ENCODE peak calls at places on chromosomes 16 and 17, in eight cellular contexts. One of them, this sample, is unnamed.

GRCh38 chr16:50323335-50324011 is 45.3 kb downstream of the BRD7 start:
- DNase-seq in BE2C: peak; percentile 59
- DNase-seq in A549: no peak
- DNase-seq in kidney: no peak
- DNase-seq in transverse colon: no peak
- DNase-seq in GM23338: no peak
- DNase-seq in lung: no peak
- DNase-seq in cardiac muscle cell: peak; percentile 50
- DNase-seq in this sample: no peak

GRCh38 chr17:48047113-48047740 is 932 bp upstream of the NFE2L1 start:
- DNase-seq in BE2C: no peak
- DNase-seq in A549: no peak
- DNase-seq in kidney: no peak
- DNase-seq in transverse colon: no peak
- DNase-seq in GM23338: peak; percentile 16
- DNase-seq in lung: no peak
- DNase-seq in cardiac muscle cell: no peak
- DNase-seq in this sample: no peak

GRCh38 chr17:73528679-73529078 is 115.6 kb downstream of the SDK2 start:
- DNase-seq in BE2C: no peak
- DNase-seq in A549: no peak
- DNase-seq in kidney: no peak
- DNase-seq in transverse colon: no peak
- DNase-seq in GM23338: no peak
- DNase-seq in lung: no peak
- DNase-seq in cardiac muscle cell: no peak
- DNase-seq in this sample: no peak

GRCh38 chr17:21493993-21494392 is 117.8 kb downstream of the KCNJ12 start:
- DNase-seq in BE2C: no peak
- DNase-seq in A549: no peak
- DNase-seq in kidney: no peak
- DNase-seq in transverse colon: no peak
- DNase-seq in GM23338: no peak
- DNase-seq in lung: no peak
- DNase-seq in cardiac muscle cell: no peak
- DNase-seq in this sample: no peak

GRCh38 chr17:44556114-44556853 is 1.0 kb upstream of the FZD2 start:
- DNase-seq in BE2C: no peak
- DNase-seq in A549: peak; percentile 84
- DNase-seq in kidney: no peak
- DNase-seq in transverse colon: peak; percentile 47
- DNase-seq in GM23338: peak; percentile 98
- DNase-seq in lung: no peak
- DNase-seq in cardiac muscle cell: peak; percentile 71
- DNase-seq in this sample: peak; percentile 47

GRCh38 chr16:75420987-75421819 is 12.1 kb downstream of the CFDP1 start:
- DNase-seq in BE2C: peak; percentile 97
- DNase-seq in A549: no peak
- DNase-seq in kidney: peak; percentile 92
- DNase-seq in transverse colon: peak; percentile 82
- DNase-seq in GM23338: peak; percentile 91
- DNase-seq in lung: peak; percentile 67
- DNase-seq in cardiac muscle cell: peak; percentile 85
- DNase-seq in this sample: peak; percentile 64

GRCh38 chr17:16981928-16982327 is 10.0 kb upstream of the TNFRSF13B start:
- DNase-seq in BE2C: no peak
- DNase-seq in A549: no peak
- DNase-seq in kidney: no peak
- DNase-seq in transverse colon: no peak
- DNase-seq in GM23338: no peak
- DNase-seq in lung: no peak
- DNase-seq in cardiac muscle cell: no peak
- DNase-seq in this sample: no peak

GRCh38 chr16:17470871-17471744 is at the start of gene XYLT1:
- DNase-seq in BE2C: peak; percentile 42
- DNase-seq in A549: peak; percentile 25
- DNase-seq in kidney: peak; percentile 76
- DNase-seq in transverse colon: peak; percentile 73
- DNase-seq in GM23338: peak; percentile 82
- DNase-seq in lung: peak; percentile 59
- DNase-seq in cardiac muscle cell: peak; percentile 76
- DNase-seq in this sample: peak; percentile 63

GRCh38 chr17:65902831-65903549 is 288.9 kb downstream of the CEP112 start:
- DNase-seq in BE2C: no peak
- DNase-seq in A549: no peak
- DNase-seq in kidney: no peak
- DNase-seq in transverse colon: no peak
- DNase-seq in GM23338: peak; percentile 32
- DNase-seq in lung: no peak
- DNase-seq in cardiac muscle cell: no peak
- DNase-seq in this sample: no peak

GRCh38 chr16:77833906-77834599 is 45.7 kb downstream of the VAT1L start:
- DNase-seq in BE2C: no peak
- DNase-seq in A549: no peak
- DNase-seq in kidney: no peak
- DNase-seq in transverse colon: no peak
- DNase-seq in GM23338: peak; percentile 75
- DNase-seq in lung: no peak
- DNase-seq in cardiac muscle cell: peak; percentile 91
- DNase-seq in this sample: no peak
- H3K4me1 ChIP-seq in BE2C: no peaks in the 10 kb centered on the region
- H3K4me1 ChIP-seq in A549: no peaks in the 10 kb centered on the region
- H3K4me1 ChIP-seq in kidney: no peaks in the 10 kb centered on the region
- H3K4me1 ChIP-seq in transverse colon: no peaks in the 10 kb centered on the region
- H3K4me1 ChIP-seq in GM23338: peaks cover 22% of the 10 kb centered on the region
- H3K4me1 ChIP-seq in lung: no peaks in the 10 kb centered on the region
- H3K4me1 ChIP-seq in cardiac muscle cell: no peaks in the 10 kb centered on the region
- H3K4me1 ChIP-seq in this sample: no peaks in the 10 kb centered on the region

GRCh38 chr17:64130559-64131001 is 636 bp upstream of the ERN1 start:
- DNase-seq in BE2C: no peak
- DNase-seq in A549: no peak
- DNase-seq in kidney: peak; percentile 80
- DNase-seq in transverse colon: peak; percentile 51
- DNase-seq in GM23338: no peak
- DNase-seq in lung: peak; percentile 57
- DNase-seq in cardiac muscle cell: peak; percentile 81
- DNase-seq in this sample: no peak
- H3K4me3 ChIP-seq in BE2C: peak overlapping the region; percentile 36
- H3K4me3 ChIP-seq in A549: peak overlapping the region; percentile 80
- H3K4me3 ChIP-seq in kidney: peak overlapping the region; percentile 64
- H3K4me3 ChIP-seq in transverse colon: peak overlapping the region; percentile 91
- H3K4me3 ChIP-seq in GM23338: peak overlapping the region; percentile 84
- H3K4me3 ChIP-seq in lung: peak overlapping the region; percentile 33
- H3K4me3 ChIP-seq in cardiac muscle cell: peak overlapping the region; percentile 10
- H3K4me3 ChIP-seq in this sample: no peak overlapping the region

GRCh38 chr17:76428511-76428910 is 24.4 kb downstream of the UBE2O start:
- DNase-seq in BE2C: no peak
- DNase-seq in A549: no peak
- DNase-seq in kidney: no peak
- DNase-seq in transverse colon: no peak
- DNase-seq in GM23338: no peak
- DNase-seq in lung: no peak
- DNase-seq in cardiac muscle cell: peak; percentile 38
- DNase-seq in this sample: no peak
- H3K4me1 ChIP-seq in BE2C: no peaks in the 10 kb centered on the region
- H3K4me1 ChIP-seq in A549: peaks cover 12% of the 10 kb centered on the region
- H3K4me1 ChIP-seq in kidney: peaks cover 8% of the 10 kb centered on the region
- H3K4me1 ChIP-seq in transverse colon: peaks cover 9% of the 10 kb centered on the region
- H3K4me1 ChIP-seq in GM23338: peaks cover 53% of the 10 kb centered on the region
- H3K4me1 ChIP-seq in lung: peaks cover 34% of the 10 kb centered on the region
- H3K4me1 ChIP-seq in cardiac muscle cell: peaks cover 6% of the 10 kb centered on the region
- H3K4me1 ChIP-seq in this sample: peaks cover 19% of the 10 kb centered on the region

GRCh38 chr17:20066253-20066652 is 57.1 kb downstream of the SPECC1 start:
- DNase-seq in BE2C: no peak
- DNase-seq in A549: peak; percentile 61
- DNase-seq in kidney: no peak
- DNase-seq in transverse colon: no peak
- DNase-seq in GM23338: no peak
- DNase-seq in lung: no peak
- DNase-seq in cardiac muscle cell: peak; percentile 90
- DNase-seq in this sample: peak; percentile 93

GRCh38 chr17:20059728-20060188 is 50.6 kb downstream of the SPECC1 start:
- DNase-seq in BE2C: no peak
- DNase-seq in A549: peak; percentile 52
- DNase-seq in kidney: no peak
- DNase-seq in transverse colon: no peak
- DNase-seq in GM23338: no peak
- DNase-seq in lung: no peak
- DNase-seq in cardiac muscle cell: peak; percentile 11
- DNase-seq in this sample: peak; percentile 20

GRCh38 chr17:20068445-20068844 is 59.3 kb downstream of the SPECC1 start:
- DNase-seq in BE2C: no peak
- DNase-seq in A549: no peak
- DNase-seq in kidney: no peak
- DNase-seq in transverse colon: no peak
- DNase-seq in GM23338: no peak
- DNase-seq in lung: no peak
- DNase-seq in cardiac muscle cell: no peak
- DNase-seq in this sample: no peak

GRCh38 chr17:20063665-20064648 is 54.8 kb downstream of the SPECC1 start:
- DNase-seq in BE2C: no peak
- DNase-seq in A549: peak; percentile 86
- DNase-seq in kidney: peak; percentile 90
- DNase-seq in transverse colon: peak; percentile 54
- DNase-seq in GM23338: peak; percentile 27
- DNase-seq in lung: peak; percentile 74
- DNase-seq in cardiac muscle cell: peak; percentile 95
- DNase-seq in this sample: peak; percentile 46
- H3K4me3 ChIP-seq in BE2C: no peak overlapping the region
- H3K4me3 ChIP-seq in A549: peak overlapping the region; percentile 1
- H3K4me3 ChIP-seq in kidney: no peak overlapping the region
- H3K4me3 ChIP-seq in transverse colon: no peak overlapping the region
- H3K4me3 ChIP-seq in GM23338: no peak overlapping the region
- H3K4me3 ChIP-seq in lung: no peak overlapping the region
- H3K4me3 ChIP-seq in cardiac muscle cell: no peak overlapping the region
- H3K4me3 ChIP-seq in this sample: no peak overlapping the region